ENCODE peak calls at places on chromosome 11, in six cellular contexts. One of them, this sample, is unnamed.

GRCh38 chr11:92707173-92707619 is 262.3 kb upstream of the MTNR1B start:
- DNase-seq in SK-N-DZ: no peak
- DNase-seq in kidney: no peak
- DNase-seq in amygdala: no peak
- DNase-seq in HEK293T: peak; percentile 71
- DNase-seq in iPS-NIHi11: no peak
- DNase-seq in this sample: no peak

GRCh38 chr11:113994077-113994954 is 19.4 kb downstream of the HTR3A start:
- DNase-seq in SK-N-DZ: peak; percentile 19
- DNase-seq in kidney: no peak
- DNase-seq in amygdala: no peak
- DNase-seq in HEK293T: peak; percentile 67
- DNase-seq in iPS-NIHi11: peak; percentile 77
- DNase-seq in this sample: no peak

GRCh38 chr11:986270-986951 is 50.1 kb downstream of the MUC6 start:
- DNase-seq in SK-N-DZ: no peak
- DNase-seq in kidney: peak; percentile 91
- DNase-seq in amygdala: no peak
- DNase-seq in HEK293T: no peak
- DNase-seq in iPS-NIHi11: no peak
- DNase-seq in this sample: no peak

GRCh38 chr11:46389450-46390330 is 1.9 kb downstream of the CHRM4 start:
- DNase-seq in SK-N-DZ: peak; percentile 82
- DNase-seq in kidney: peak; percentile 88
- DNase-seq in amygdala: peak; percentile 40
- DNase-seq in HEK293T: peak; percentile 83
- DNase-seq in iPS-NIHi11: peak; percentile 88
- DNase-seq in this sample: no peak

GRCh38 chr11:45247433-45247832 is 38.7 kb downstream of the SYT13 start:
- DNase-seq in SK-N-DZ: no peak
- DNase-seq in kidney: no peak
- DNase-seq in amygdala: no peak
- DNase-seq in HEK293T: no peak
- DNase-seq in iPS-NIHi11: no peak
- DNase-seq in this sample: no peak

GRCh38 chr11:104823638-104824037 is 74.6 kb downstream of the CASP12 start:
- DNase-seq in SK-N-DZ: no peak
- DNase-seq in kidney: no peak
- DNase-seq in amygdala: no peak
- DNase-seq in HEK293T: no peak
- DNase-seq in iPS-NIHi11: no peak
- DNase-seq in this sample: no peak

GRCh38 chr11:111957663-111958415 is 20.7 kb downstream of the DIXDC1 start:
- DNase-seq in SK-N-DZ: peak; percentile 69
- DNase-seq in kidney: peak; percentile 68
- DNase-seq in amygdala: no peak
- DNase-seq in HEK293T: no peak
- DNase-seq in iPS-NIHi11: no peak
- DNase-seq in this sample: no peak

GRCh38 chr11:105265859-105266258 is 126.3 kb upstream of the CARD18 start:
- DNase-seq in SK-N-DZ: no peak
- DNase-seq in kidney: no peak
- DNase-seq in amygdala: no peak
- DNase-seq in HEK293T: no peak
- DNase-seq in iPS-NIHi11: no peak
- DNase-seq in this sample: peak; percentile 33

GRCh38 chr11:134372961-134373360 is 39.1 kb downstream of the B3GAT1 start:
- DNase-seq in SK-N-DZ: no peak
- DNase-seq in kidney: peak; percentile 29
- DNase-seq in amygdala: no peak
- DNase-seq in HEK293T: no peak
- DNase-seq in iPS-NIHi11: no peak
- DNase-seq in this sample: no peak

GRCh38 chr11:133708547-133709051 is 136.7 kb downstream of the SPATA19 start:
- DNase-seq in SK-N-DZ: no peak
- DNase-seq in kidney: no peak
- DNase-seq in amygdala: no peak
- DNase-seq in HEK293T: no peak
- DNase-seq in iPS-NIHi11: no peak
- DNase-seq in this sample: no peak

This sample was measured in astrocyte.